ENCODE peak calls at places on chromosomes 4 and X, in four cellular contexts. P is GM23338, W is mesendoderm, N is A549. Q is an unnamed sample. For H3K4me1, the result is how much of the 10 kb centered on the place peaks cover.

GRCh38 chr4:55444822-55445221 is 49.1 kb downstream of the TMEM165 start:
- DNase-seq in W (peak), P (no peak), N (no peak), Q (no peak)

GRCh38 chrX:96692911-96693310 is 8.3 kb downstream of the DIAPH2 start:
- DNase-seq in W (no peak), P (no peak), N (no peak), Q (no peak)

GRCh38 chr4:105059337-105059736 is 87.3 kb upstream of the TET2 start:
- DNase-seq in N (no peak), W (no peak), P (no peak), Q (no peak)

GRCh38 chr4:932713-933070 is 432 bp downstream of the TMEM175 start:
- DNase-seq in N (no peak), W (no peak), P (no peak), Q (no peak)

GRCh38 chr4:138162259-138162658 is 79.9 kb downstream of the SLC7A11 start:
- DNase-seq in P (no peak), N (no peak), W (no peak), Q (no peak)

GRCh38 chr4:107213880-107214279 is 177.8 kb upstream of the DKK2 start:
- DNase-seq in N (no peak), W (no peak), P (no peak), Q (no peak)

GRCh38 chr4:101135371-101136010 is 211.8 kb downstream of the PPP3CA start:
- DNase-seq in P (no peak), N (no peak), W (no peak), Q (no peak)

GRCh38 chr4:6701371-6701770 is 7.7 kb downstream of the S100P start:
- DNase-seq in N (no peak), W (peak), P (peak), Q (no peak)

GRCh38 chrX:72258174-72258573 is 18.9 kb downstream of the RPS4X start:
- DNase-seq in P (no peak), W (no peak), N (peak), Q (no peak)

GRCh38 chrX:153336128-153336894 is 2.4 kb downstream of the ZNF275 start:
- DNase-seq in P (no peak), N (no peak), W (no peak), Q (no peak)

GRCh38 chrX:67692246-67692645 is 148.4 kb downstream of the AR start:
- DNase-seq in N (no peak), W (no peak), P (no peak), Q (no peak)

GRCh38 chrX:21658746-21659145 is 616 bp upstream of the KLHL34 start:
- DNase-seq in P (peak), N (no peak), W (no peak), Q (no peak)

GRCh38 chr4:102390438-102390837 is 45.2 kb upstream of the SLC39A8 start:
- DNase-seq in P (no peak), N (no peak), W (no peak), Q (no peak)

GRCh38 chr4:177159600-177159999 is 150.1 kb upstream of the NEIL3 start:
- DNase-seq in P (peak), W (no peak), N (no peak), Q (no peak)

GRCh38 chr4:76729991-76730390 is 168.0 kb downstream of the SOWAHB start:
- DNase-seq in N (no peak), P (peak), W (no peak), Q (no peak)

GRCh38 chr4:37749398-37749988 is 63.3 kb upstream of the RELL1 start:
- DNase-seq in W (no peak), N (no peak), P (no peak), Q (no peak)

GRCh38 chrX:67543818-67544217 is at the start of gene AR:
- DNase-seq in P (peak), W (peak), N (peak), Q (peak)

GRCh38 chr4:686371-687040 is 2.4 kb downstream of the SLC49A3 start:
- DNase-seq in P (no peak), W (no peak), N (no peak), Q (no peak)

GRCh38 chr4:10283761-10284160 is 167.2 kb upstream of the WDR1 start:
- DNase-seq in N (no peak), P (no peak), W (no peak), Q (no peak)

GRCh38 chr4:176259330-176260090 is 9.5 kb downstream of the ASB5 start:
- DNase-seq in N (no peak), W (peak), P (no peak), Q (no peak)

GRCh38 chr4:19807505-19807904 is 444.2 kb upstream of the SLIT2 start:
- DNase-seq in W (peak), P (no peak), N (no peak), Q (no peak)

GRCh38 chr4:146495277-146495676 is 26.5 kb downstream of the SLC10A7 start:
- DNase-seq in W (peak), N (no peak), P (no peak), Q (no peak)

GRCh38 chr4:163542275-163542674 is 47.8 kb downstream of the TMA16 start:
- DNase-seq in N (no peak), P (no peak), W (peak), Q (no peak)

GRCh38 chrX:111349934-111350333 is 62.1 kb downstream of the DCX start:
- DNase-seq in P (no peak), N (no peak), W (peak), Q (no peak)
- H3K4me1 ChIP-seq in P (under half), N (under half), W (under half), Q (under half)

GRCh38 chr4:169015237-169015636 is 5.2 kb upstream of the CBR4 start:
- DNase-seq in N (no peak), W (peak), P (peak), Q (peak)
- H3K4me1 ChIP-seq in N (under half), W (under half), P (under half), Q (under half)

DNA sequence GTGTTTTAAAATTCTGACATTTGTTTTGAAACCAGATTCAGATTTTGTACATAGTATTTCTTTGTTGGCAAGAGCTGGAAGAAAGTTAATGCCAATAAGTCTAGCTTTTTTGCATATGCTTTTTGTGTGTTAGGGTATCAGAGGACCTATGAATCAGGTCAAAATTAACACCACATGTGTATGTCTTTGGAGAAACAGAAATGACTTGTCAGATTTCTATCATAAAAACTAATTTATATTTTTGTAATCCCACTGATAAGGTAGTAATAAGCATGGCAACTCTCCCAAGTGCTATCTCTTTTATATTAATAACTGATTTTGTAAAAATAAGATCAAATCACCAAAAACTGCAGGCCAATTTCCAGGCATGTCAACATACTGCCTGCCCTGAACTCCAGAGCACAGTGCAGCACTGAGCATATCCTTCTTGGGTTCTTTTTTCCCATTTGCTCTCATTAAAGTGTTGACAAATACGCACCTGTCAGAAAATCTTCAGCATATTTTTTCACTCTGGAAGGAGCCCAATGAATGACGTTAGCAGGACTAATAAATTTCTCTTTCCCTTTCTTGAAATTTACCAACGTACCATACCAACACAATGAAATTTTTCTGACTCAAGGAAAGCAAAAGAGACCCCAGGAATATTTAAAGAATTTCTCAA is 65.5 kb downstream of the SH3RF1 start:
- DNase-seq in P (no peak), W (no peak), N (no peak), Q (no peak)
- H3K4me1 ChIP-seq in P (under half), W (under half), N (half or more), Q (under half)

DNA sequence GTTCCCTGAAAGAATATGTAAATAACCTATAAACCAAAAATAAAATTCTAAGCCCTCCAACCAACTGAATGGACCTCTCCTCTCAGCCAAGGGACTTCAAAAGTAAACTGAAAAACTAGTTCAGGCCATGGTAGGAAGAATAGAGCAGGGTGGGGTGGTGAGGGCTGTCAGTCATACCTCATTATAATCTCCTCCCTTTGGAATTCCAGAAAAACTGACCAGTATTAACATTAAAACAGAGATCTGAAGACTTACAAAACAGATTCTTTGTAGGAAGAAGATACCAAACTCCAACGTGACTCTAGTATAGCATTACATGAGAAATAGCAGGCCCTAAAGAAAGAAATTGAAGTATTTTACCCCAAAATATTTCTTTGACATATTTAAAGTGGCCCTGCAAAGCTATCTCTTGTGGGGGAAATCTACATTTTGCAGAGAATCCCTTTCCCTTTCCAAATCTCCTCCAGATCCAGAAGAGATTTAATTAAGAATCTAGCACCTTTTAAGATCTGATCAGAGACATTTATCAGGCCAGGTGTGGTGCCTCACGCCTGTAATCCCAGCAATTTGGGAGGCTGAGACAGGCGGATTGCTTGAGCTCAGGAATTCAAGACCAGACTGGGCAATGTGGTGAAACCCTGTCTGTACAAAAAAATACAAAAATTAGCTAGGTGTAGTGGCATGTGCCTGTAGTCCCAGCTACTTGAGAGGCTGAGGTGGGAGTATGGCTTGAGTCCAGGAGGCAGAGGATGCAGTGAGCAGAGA is 15.1 kb downstream of the TBC1D9 start:
- DNase-seq in N (no peak), P (no peak), W (peak), Q (no peak)
- H3K4me1 ChIP-seq in N (under half), P (under half), W (under half), Q (under half)

DNA sequence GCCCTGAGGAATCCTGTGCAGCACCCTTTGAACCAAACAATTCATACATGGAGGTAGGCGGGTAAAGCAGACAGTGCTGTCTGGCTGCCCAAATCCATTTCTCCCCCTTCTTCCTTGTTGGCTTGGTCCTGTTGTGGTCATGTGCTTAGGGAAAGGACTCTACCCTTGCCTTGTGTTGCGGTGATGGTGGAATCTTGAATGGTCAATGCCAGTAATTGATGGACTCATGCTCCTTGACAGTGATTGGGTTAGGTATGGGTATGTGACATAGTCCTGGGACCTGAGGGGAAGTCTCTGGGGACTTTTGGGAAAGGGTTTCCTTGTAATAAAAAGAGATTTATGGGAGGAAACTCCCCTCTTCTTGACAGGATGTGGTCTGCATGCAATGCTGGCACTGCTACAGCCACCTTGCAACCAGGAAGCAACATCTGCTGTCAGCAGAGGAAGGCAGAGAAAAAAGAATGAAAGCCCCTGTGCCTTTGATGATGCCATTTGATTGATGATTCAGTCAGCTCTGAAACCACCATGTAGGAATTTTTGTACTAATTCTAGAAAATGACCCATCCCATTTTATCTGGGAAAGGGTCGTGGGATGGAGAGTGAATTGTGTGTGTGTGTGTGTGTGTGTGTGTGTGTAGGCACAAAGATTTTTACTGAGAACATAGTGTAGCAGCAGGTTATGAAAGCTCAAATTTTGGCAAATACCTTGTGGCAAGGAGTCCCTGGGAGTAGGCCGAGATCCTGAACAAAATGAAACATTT is 30.0 kb upstream of the HUWE1 start:
- DNase-seq in N (no peak), W (no peak), P (no peak), Q (no peak)
- H3K4me1 ChIP-seq in N (under half), W (under half), P (under half), Q (under half)

GRCh38 chr4:141810038-141810701 is 173.8 kb downstream of the IL15 start:
- DNase-seq in P (peak), N (no peak), W (peak), Q (no peak)

GRCh38 chr4:141802324-141802723 is 165.9 kb downstream of the IL15 start:
- DNase-seq in W (no peak), P (no peak), N (no peak), Q (no peak)

GRCh38 chr4:141810702-141811365 is 174.5 kb downstream of the IL15 start:
- DNase-seq in P (no peak), W (no peak), N (no peak), Q (no peak)

GRCh38 chr4:141807073-141807472 is 170.7 kb downstream of the IL15 start:
- DNase-seq in P (no peak), N (no peak), W (no peak), Q (no peak)

GRCh38 chr4:141807501-141807900 is 171.1 kb downstream of the IL15 start:
- DNase-seq in N (no peak), W (no peak), P (no peak), Q (no peak)
- H3K4me1 ChIP-seq in N (under half), W (under half), P (under half), Q (under half)

Q was measured in breast epithelium.